ENCODE peak calls at places on chromosomes 11 and 22, in nine cellular contexts. L is brain microvascular endothelial cell, X is left ventricle myocardium inferior, K is neural progenitor cell, A is RWPE1, U is GM06990, P is ovary, Z is fibroblast of pulmonary artery, F is BE2C. H is an unnamed sample.

GRCh38 chr11:68463714-68464113 is 3.2 kb downstream of the PPP6R3 start:
- DNase-seq in A (no peak), Z (no peak), U (no peak), K (no peak), P (no peak), F (no peak), X (no peak), L (no peak), H (no peak)

GRCh38 chr11:69877235-69877634 is 58.0 kb upstream of the FGF3 start:
- DNase-seq in F (no peak), X (peak), P (peak), U (no peak), K (no peak), L (no peak), Z (no peak), A (no peak), H (peak)

GRCh38 chr11:111718436-111719325 is 47.5 kb downstream of the PPP2R1B start:
- DNase-seq in F (no peak), A (peak), K (peak), P (no peak), X (no peak), L (peak), Z (peak), U (no peak), H (no peak)

GRCh38 chr11:22189660-22190059 is 3.2 kb upstream of the ANO5 start:
- DNase-seq in F (no peak), A (no peak), U (no peak), P (no peak), L (no peak), Z (no peak), X (no peak), K (no peak), H (no peak)

GRCh38 chr22:42967933-42968332 is 47.0 kb downstream of the PACSIN2 start:
- DNase-seq in P (no peak), Z (no peak), F (no peak), L (no peak), U (no peak), X (peak), K (no peak), A (no peak), H (no peak)

GRCh38 chr22:41264408-41264941 is 21.5 kb downstream of the RANGAP1 start:
- DNase-seq in A (no peak), Z (no peak), X (no peak), P (no peak), U (no peak), K (no peak), L (no peak), F (no peak), H (no peak)

GRCh38 chr22:30940655-30941362 is 27.8 kb downstream of the MORC2 start:
- DNase-seq in X (no peak), K (no peak), F (no peak), U (no peak), A (no peak), Z (no peak), L (no peak), P (no peak), H (no peak)

GRCh38 chr22:28989035-28989464 is 72.6 kb downstream of the C22orf31 start:
- DNase-seq in F (no peak), X (no peak), Z (peak), K (no peak), A (no peak), L (no peak), P (no peak), U (no peak), H (no peak)

GRCh38 chr11:66012371-66012945 is 650 bp downstream of the CST6 start:
- DNase-seq in F (no peak), Z (no peak), U (no peak), K (no peak), A (no peak), L (no peak), P (no peak), X (no peak), H (no peak)

GRCh38 chr11:47724041-47724729 is 9.0 kb upstream of the AGBL2 start:
- DNase-seq in K (no peak), F (no peak), Z (peak), P (no peak), L (peak), X (no peak), U (no peak), A (no peak), H (no peak)

GRCh38 chr22:40966683-40967082 is 15.5 kb downstream of the RBX1 start:
- DNase-seq in P (no peak), F (no peak), Z (no peak), X (no peak), A (no peak), U (no peak), K (no peak), L (no peak), H (no peak)

GRCh38 chr11:129315781-129316579 is 59.7 kb upstream of the BARX2 start:
- DNase-seq in K (peak), U (no peak), Z (no peak), X (no peak), L (no peak), F (no peak), A (peak), P (no peak), H (no peak)

GRCh38 chr22:45311033-45311531 is 1.3 kb downstream of the FAM118A start:
- DNase-seq in A (no peak), X (no peak), U (no peak), L (no peak), Z (no peak), K (no peak), F (no peak), P (no peak), H (no peak)

GRCh38 chr11:85724750-85725465 is 38.9 kb upstream of the CCDC89 start:
- DNase-seq in L (no peak), F (no peak), U (no peak), A (no peak), X (no peak), P (no peak), K (no peak), Z (peak), H (no peak)

GRCh38 chr11:94151311-94151710 is 22.7 kb downstream of the PANX1 start:
- DNase-seq in P (no peak), K (no peak), Z (peak), L (no peak), A (no peak), F (no peak), X (no peak), U (no peak), H (no peak)

GRCh38 chr22:41996826-41997225 is 1.8 kb upstream of the WBP2NL start:
- DNase-seq in X (no peak), L (no peak), F (no peak), K (no peak), P (no peak), A (no peak), U (no peak), Z (no peak), H (no peak)

GRCh38 chr11:32060063-32060462 is 30.8 kb upstream of the RCN1 start:
- DNase-seq in Z (no peak), A (no peak), U (no peak), F (no peak), K (no peak), L (no peak), P (no peak), X (no peak), H (no peak)

GRCh38 chr11:13668957-13669521 is 571 bp downstream of the FAR1 start:
- DNase-seq in L (no peak), Z (peak), A (peak), F (peak), K (no peak), X (peak), U (peak), P (no peak), H (no peak)

GRCh38 chr11:47467372-47467771 is 18.4 kb upstream of the RAPSN start:
- DNase-seq in F (no peak), K (no peak), Z (no peak), U (no peak), L (no peak), P (no peak), A (no peak), X (no peak), H (no peak)

GRCh38 chr22:19868333-19868732 is 13.7 kb upstream of the GNB1L start:
- DNase-seq in X (no peak), K (no peak), U (no peak), P (no peak), A (no peak), F (no peak), Z (no peak), L (no peak), H (no peak)

GRCh38 chr11:3609416-3610265 is 32.2 kb downstream of the ART5 start:
- DNase-seq in A (peak), P (no peak), F (no peak), K (peak), Z (peak), L (peak), U (no peak), X (no peak), H (no peak)

GRCh38 chr22:40147388-40148176 is 30.1 kb upstream of the TNRC6B start:
- DNase-seq in Z (no peak), P (no peak), L (no peak), K (peak), X (no peak), A (no peak), F (no peak), U (no peak), H (no peak)

GRCh38 chr11:78654071-78654470 is 79.4 kb upstream of the NARS2 start:
- DNase-seq in A (no peak), L (no peak), X (no peak), P (no peak), Z (no peak), F (no peak), K (peak), U (no peak), H (no peak)

GRCh38 chr11:60193687-60194433 is 11.0 kb upstream of the MS4A6A start:
- DNase-seq in L (peak), U (peak), P (peak), A (peak), K (peak), F (peak), X (no peak), Z (peak), H (no peak)

GRCh38 chr22:28925916-28926315 is 42.5 kb downstream of the ZNRF3 start:
- DNase-seq in A (no peak), X (no peak), P (no peak), Z (no peak), F (no peak), K (no peak), L (no peak), U (no peak), H (no peak)

GRCh38 chr11:95716266-95716665 is 73.3 kb downstream of the FAM76B start:
- DNase-seq in X (no peak), K (no peak), L (peak), A (no peak), U (no peak), P (no peak), F (no peak), Z (peak), H (no peak)

GRCh38 chr11:120385110-120385509 is 48.9 kb downstream of the ARHGEF12 start:
- DNase-seq in X (no peak), L (peak), A (no peak), U (no peak), K (peak), P (no peak), F (peak), Z (no peak), H (no peak)

GRCh38 chr22:41976961-41977566 is 7.8 kb downstream of the SEPTIN3 start:
- DNase-seq in K (peak), F (peak), A (no peak), Z (no peak), L (no peak), U (no peak), P (no peak), X (no peak), H (no peak)

GRCh38 chr11:46686886-46687810 is 13.3 kb downstream of the ARHGAP1 start:
- DNase-seq in U (no peak), K (no peak), X (no peak), Z (peak), F (no peak), P (no peak), L (peak), A (peak), H (no peak)

GRCh38 chr11:108154591-108154990 is 33.2 kb downstream of the ACAT1 start:
- DNase-seq in X (no peak), U (no peak), L (no peak), Z (no peak), K (no peak), A (no peak), F (no peak), P (no peak), H (no peak)

GRCh38 chr11:575996-576756 is at the start of gene PHRF1:
- DNase-seq in A (peak), Z (peak), P (peak), F (peak), L (peak), X (peak), U (peak), K (peak), H (peak)

GRCh38 chr11:119700536-119701346 is 28.3 kb downstream of the NECTIN1 start:
- DNase-seq in L (no peak), K (no peak), X (no peak), F (no peak), P (no peak), U (no peak), A (peak), Z (no peak), H (no peak)

GRCh38 chr11:70502677-70503076 is 104.3 kb downstream of the CTTN start:
- DNase-seq in K (no peak), A (no peak), F (peak), U (no peak), L (no peak), P (no peak), X (peak), Z (no peak), H (no peak)

GRCh38 chr11:112977620-112978212 is 16.5 kb downstream of the NCAM1 start:
- DNase-seq in F (no peak), A (peak), L (no peak), U (no peak), K (peak), P (no peak), Z (peak), X (no peak), H (no peak)

GRCh38 chr11:117145393-117145761 is 1.3 kb downstream of the PAFAH1B2 start:
- DNase-seq in K (peak), F (peak), P (no peak), U (no peak), A (peak), Z (peak), X (no peak), L (peak), H (no peak)

GRCh38 chr11:20731676-20732075 is 62.3 kb downstream of the NELL1 start:
- DNase-seq in L (no peak), A (no peak), K (no peak), F (no peak), X (no peak), P (no peak), U (no peak), Z (no peak), H (no peak)
- TF ChIP-seq CTCF in L (no peak), A (no peak), K (no peak), F (no peak), X (no peak), P (no peak), U (no peak), Z (no peak), H (no peak)

GRCh38 chr11:34565417-34566208 is 52.0 kb upstream of the ELF5 start:
- DNase-seq in Z (no peak), P (no peak), U (no peak), X (no peak), L (no peak), K (peak), A (no peak), F (peak), H (no peak)
- TF ChIP-seq CTCF in Z (peak), P (no peak), U (peak), X (no peak), L (peak), K (peak), A (peak), F (peak), H (no peak)

DNA sequence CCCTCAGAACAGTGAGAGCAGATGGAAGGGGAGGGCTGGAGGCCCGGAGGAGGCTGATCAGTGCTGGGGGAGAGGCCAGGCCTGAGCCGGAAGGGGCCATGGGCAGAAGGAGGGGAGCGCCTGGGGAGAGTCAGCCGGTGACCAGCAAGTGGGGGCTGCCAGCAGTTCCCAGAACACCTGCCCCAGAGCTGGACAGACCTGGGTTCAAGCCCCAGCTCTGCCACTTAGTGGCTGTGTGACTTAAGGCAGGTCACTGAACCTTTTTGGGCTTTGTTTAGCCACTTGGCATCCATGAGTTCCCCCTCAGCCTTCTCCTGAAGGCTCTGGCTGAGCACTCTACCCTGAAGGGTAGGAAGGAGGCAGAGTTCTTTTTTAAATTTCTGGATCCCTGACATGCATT is 17.4 kb downstream of the WNT11 start:
- DNase-seq in F (no peak), L (no peak), Z (no peak), P (no peak), A (no peak), K (no peak), X (no peak), U (no peak), H (no peak)
- TF ChIP-seq CTCF in F (no peak), L (no peak), Z (no peak), P (no peak), A (no peak), K (no peak), X (no peak), U (no peak), H (no peak)

DNA sequence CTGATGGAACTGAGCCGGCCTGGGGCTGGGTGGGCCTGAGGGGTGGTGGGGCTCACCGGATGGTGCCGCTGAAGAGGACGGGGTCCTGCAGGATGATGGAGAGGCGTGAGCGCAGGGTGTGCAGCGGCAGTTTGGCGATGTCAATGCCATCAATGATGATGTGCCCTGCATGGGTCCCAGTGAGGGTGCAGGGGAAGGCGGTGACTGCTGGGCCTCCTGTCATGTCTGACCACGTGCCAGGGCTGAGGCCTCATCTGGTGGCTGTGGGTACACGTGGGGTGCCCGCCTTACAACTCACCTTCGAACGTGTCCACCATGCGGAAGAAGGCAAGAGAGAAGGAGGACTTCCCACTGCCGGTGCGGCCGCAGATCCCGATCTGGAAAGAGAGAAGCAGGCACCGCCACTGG is 7.1 kb upstream of the KCNJ11 start:
- DNase-seq in Z (no peak), K (no peak), F (no peak), L (no peak), P (no peak), A (no peak), X (no peak), U (no peak), H (no peak)
- TF ChIP-seq CTCF in Z (no peak), K (no peak), F (no peak), L (no peak), P (no peak), A (no peak), X (no peak), U (no peak), H (no peak)

GRCh38 chr11:1766719-1767398 is 3.1 kb upstream of the CTSD start:
- DNase-seq in K (no peak), F (no peak), U (no peak), A (no peak), L (no peak), P (no peak), Z (no peak), X (no peak), H (no peak)

GRCh38 chr11:1763796-1764661 is at the start of gene CTSD:
- DNase-seq in X (peak), U (peak), Z (peak), K (peak), F (peak), P (peak), L (peak), A (peak), H (peak)

GRCh38 chr11:1767399-1768140 is 3.8 kb upstream of the CTSD start:
- DNase-seq in Z (no peak), U (no peak), K (no peak), L (no peak), X (no peak), F (no peak), P (no peak), A (no peak), H (no peak)

GRCh38 chr11:1768141-1768469 is 4.4 kb upstream of the CTSD start:
- DNase-seq in A (no peak), K (no peak), X (no peak), L (no peak), F (no peak), U (no peak), Z (no peak), P (no peak), H (no peak)

GRCh38 chr11:1765871-1766718 is 2.4 kb upstream of the CTSD start:
- DNase-seq in P (no peak), K (peak), U (no peak), Z (no peak), L (no peak), F (no peak), A (no peak), X (no peak), H (no peak)
- TF ChIP-seq CTCF in P (no peak), K (peak), U (peak), Z (no peak), L (peak), F (no peak), A (no peak), X (no peak), H (no peak)

H was measured in activated B cell treated with CpG ODN at 0.5 μM for 24 hours.